ENCODE peak calls at places on chromosomes 5 and 9, in nine cellular contexts. I, N, H, B, T, S, X, D and U are unnamed samples.

GRCh38 chr5:2744485-2744884 is 7.0 kb downstream of the IRX2 start:
- DNase-seq in N (no peak), T (no peak), X (no peak), S (no peak), D (no peak), B (no peak), H (no peak), I (no peak), U (no peak)

GRCh38 chr5:68534131-68534940 is 318.8 kb downstream of the PIK3R1 start:
- DNase-seq in D (no peak), I (no peak), B (peak; percentile 79), N (no peak), S (no peak), H (no peak), X (no peak), T (no peak), U (no peak)

GRCh38 chr9:129746092-129746760 is 6.6 kb downstream of the PTGES start:
- DNase-seq in I (no peak), T (no peak), H (no peak), N (no peak), D (no peak), B (no peak), S (no peak), X (no peak), U (no peak)

GRCh38 chr5:125607018-125607417 is 816.2 kb upstream of the GRAMD2B start:
- DNase-seq in X (no peak), N (no peak), T (no peak), B (no peak), H (no peak), I (no peak), S (no peak), D (peak; percentile 86), U (no peak)

GRCh38 chr5:88675159-88675757 is 207.7 kb downstream of the MEF2C start:
- DNase-seq in S (no peak), X (no peak), D (no peak), H (no peak), N (no peak), I (peak; percentile 47), T (no peak), B (no peak), U (peak; percentile 82)

GRCh38 chr5:89901983-89902382 is 507.6 kb downstream of the CETN3 start:
- DNase-seq in I (no peak), B (peak; percentile 22), S (no peak), T (peak; percentile 51), H (no peak), D (no peak), X (no peak), N (no peak), U (no peak)

GRCh38 chr9:108182950-108183381 is 672.8 kb downstream of the ACTL7B start:
- DNase-seq in S (peak; percentile 21), N (no peak), D (no peak), H (no peak), X (no peak), B (no peak), T (no peak), I (no peak), U (no peak)

GRCh38 chr5:165138261-165138660 is 1632.8 kb downstream of the MAT2B start:
- DNase-seq in T (no peak), N (no peak), I (no peak), H (no peak), D (no peak), B (no peak), X (no peak), S (no peak), U (no peak)

GRCh38 chr9:15211160-15211993 is 95.6 kb downstream of the TTC39B start:
- DNase-seq in X (no peak), D (peak; percentile 79), N (peak; percentile 66), I (peak; percentile 51), B (peak; percentile 73), H (peak; percentile 24), T (peak; percentile 60), S (peak; percentile 59), U (peak; percentile 83)

GRCh38 chr9:116163293-116164055 is 9.9 kb downstream of the PAPPA start:
- DNase-seq in S (no peak), X (no peak), I (no peak), H (no peak), N (no peak), D (no peak), T (no peak), B (no peak), U (peak; percentile 76)

GRCh38 chr5:159071382-159071781 is 28.3 kb downstream of the EBF1 start:
- DNase-seq in T (no peak), X (no peak), B (no peak), H (no peak), S (no peak), N (no peak), D (no peak), I (no peak), U (peak; percentile 77)